ENCODE peak calls at places on chromosome 17, in four cellular contexts. M is iris pigment epithelial cell, D is OCI-LY7, U is C1 segment of cervical spinal cord. T is an unnamed sample.

GRCh38 chr17:16425698-16426659 is 10.6 kb downstream of the TRPV2 start:
- DNase-seq in U (no peak), M (no peak), D (no peak), T (no peak)

GRCh38 chr17:82871056-82871775 is 31.4 kb upstream of the ZNF750 start:
- DNase-seq in D (peak; percentile 99), U (no peak), M (no peak), T (no peak)

GRCh38 chr17:71035226-71035625 is 865.9 kb downstream of the KCNJ2 start:
- DNase-seq in U (no peak), M (no peak), D (no peak), T (no peak)

GRCh38 chr17:49252148-49252682 is 21.6 kb upstream of the PHOSPHO1 start:
- DNase-seq in M (peak; percentile 66), U (no peak), D (no peak), T (no peak)

GRCh38 chr17:21522755-21523154 is 146.6 kb downstream of the KCNJ12 start:
- DNase-seq in D (no peak), U (no peak), M (no peak), T (no peak)

GRCh38 chr17:37446027-37446426 is 39.3 kb downstream of the TADA2A start:
- DNase-seq in M (peak; percentile 43), U (no peak), D (no peak), T (no peak)

GRCh38 chr17:69232650-69233049 is 4.0 kb upstream of the ABCA10 start:
- DNase-seq in U (no peak), M (no peak), D (no peak), T (no peak)

GRCh38 chr17:10741416-10742140 is 11.8 kb upstream of the TMEM220 start:
- DNase-seq in U (no peak), M (no peak), D (no peak), T (no peak)

GRCh38 chr17:80667462-80668277 is 123.0 kb downstream of the RPTOR start:
- DNase-seq in U (no peak), M (no peak), D (no peak), T (no peak)

T was measured in anterior cingulate cortex.